ENCODE peak calls at places on chromosome 4, in seven cellular contexts. D is lower lobe of right lung, N is ovary, C is colonic mucosa, J is prostate gland, O is A673, Y is hepatocyte. X is an unnamed sample. For H3K4me1, the result is how much of the 10 kb centered on the place peaks cover.

GRCh38 chr4:8732092-8732491 is 139.5 kb downstream of the CPZ start:
- DNase-seq in D (peak), N (no peak), C (no peak), J (no peak), O (no peak), Y (no peak), X (peak)

GRCh38 chr4:10917475-10918103 is 233.0 kb upstream of the CLNK start:
- DNase-seq in D (no peak), N (no peak), C (peak), J (peak), O (no peak), Y (peak), X (no peak)

GRCh38 chr4:6272863-6273660 is 3.4 kb downstream of the WFS1 start:
- DNase-seq in D (peak), N (peak), C (no peak), J (no peak), O (no peak), Y (peak), X (peak)

GRCh38 chr4:46432923-46433322 is 43.0 kb upstream of the GABRA2 start:
- DNase-seq in D (no peak), N (no peak), C (no peak), J (no peak), O (peak), Y (no peak), X (no peak)

GRCh38 chr4:105060628-105061027 is 86.0 kb upstream of the TET2 start:
- DNase-seq in D (no peak), N (no peak), C (no peak), J (no peak), O (no peak), Y (no peak), X (no peak)

GRCh38 chr4:154205471-154205870 is 286.1 kb downstream of the DCHS2 start:
- DNase-seq in D (no peak), N (no peak), C (no peak), J (no peak), O (no peak), Y (no peak), X (no peak)

GRCh38 chr4:168496834-168497233 is at the start of gene PALLD:
- DNase-seq in D (peak), N (no peak), C (no peak), J (no peak), O (no peak), Y (peak), X (no peak)

GRCh38 chr4:137543198-137543597 is 10.9 kb upstream of the PCDH18 start:
- DNase-seq in D (no peak), N (no peak), C (no peak), J (no peak), O (peak), Y (no peak), X (no peak)

GRCh38 chr4:53273726-53274125 is 92.1 kb downstream of the SCFD2 start:
- DNase-seq in D (no peak), N (no peak), C (no peak), J (no peak), O (no peak), Y (no peak), X (no peak)

GRCh38 chr4:13313856-13314255 is 170.3 kb downstream of the RAB28 start:
- DNase-seq in D (no peak), N (no peak), C (no peak), J (no peak), O (no peak), Y (no peak), X (no peak)

GRCh38 chr4:146029147-146029546 is 90.5 kb upstream of the ZNF827 start:
- DNase-seq in D (no peak), N (no peak), C (no peak), J (no peak), O (no peak), Y (no peak), X (no peak)

GRCh38 chr4:124686279-124686678 is 26.3 kb downstream of the ANKRD50 start:
- DNase-seq in D (no peak), N (no peak), C (no peak), J (no peak), O (peak), Y (no peak), X (no peak)

GRCh38 chr4:168880811-168881595 is 129.1 kb downstream of the CBR4 start:
- DNase-seq in D (no peak), N (no peak), C (no peak), J (no peak), O (no peak), Y (no peak), X (no peak)

GRCh38 chr4:36771411-36772153 is 473.0 kb upstream of the NWD2 start:
- DNase-seq in D (no peak), N (no peak), C (no peak), J (no peak), O (no peak), Y (no peak), X (no peak)

GRCh38 chr4:3516836-3517730 is 15.1 kb downstream of the LRPAP1 start:
- DNase-seq in D (peak), N (peak), C (no peak), J (no peak), O (no peak), Y (no peak), X (peak)

GRCh38 chr4:96193061-96193460 is 353.2 kb downstream of the PDHA2 start:
- DNase-seq in D (no peak), N (no peak), C (no peak), J (no peak), O (no peak), Y (peak), X (no peak)

GRCh38 chr4:141220271-141220654 is 432 bp upstream of the ZNF330 start:
- DNase-seq in D (no peak), N (no peak), C (no peak), J (no peak), O (no peak), Y (no peak), X (no peak)

GRCh38 chr4:136495076-136495475 is 1037.2 kb downstream of the PCDH18 start:
- DNase-seq in D (no peak), N (no peak), C (no peak), J (no peak), O (no peak), Y (no peak), X (no peak)

GRCh38 chr4:89352541-89352940 is 44.9 kb upstream of the GPRIN3 start:
- DNase-seq in D (no peak), N (no peak), C (no peak), J (no peak), O (no peak), Y (no peak), X (no peak)

GRCh38 chr4:48090621-48091020 is 43.4 kb downstream of the TXK start:
- DNase-seq in D (no peak), N (no peak), C (no peak), J (no peak), O (peak), Y (no peak), X (no peak)

GRCh38 chr4:75630174-75630931 is at the start of gene CDKL2:
- DNase-seq in D (peak), N (peak), C (peak), J (peak), O (peak), Y (peak), X (peak)

GRCh38 chr4:110808371-110808878 is 185.5 kb upstream of the PITX2 start:
- DNase-seq in D (no peak), N (no peak), C (no peak), J (no peak), O (peak), Y (no peak), X (no peak)

GRCh38 chr4:42736538-42736937 is 79.6 kb upstream of the ATP8A1 start:
- DNase-seq in D (no peak), N (no peak), C (no peak), J (no peak), O (no peak), Y (no peak), X (no peak)

GRCh38 chr4:25991296-25991695 is 77.3 kb downstream of the SMIM20 start:
- DNase-seq in D (no peak), N (no peak), C (no peak), J (no peak), O (no peak), Y (no peak), X (no peak)

GRCh38 chr4:168811793-168812651 is 198.0 kb downstream of the CBR4 start:
- DNase-seq in D (no peak), N (no peak), C (no peak), J (no peak), O (peak), Y (peak), X (no peak)

GRCh38 chr4:184328022-184328736 is 110.5 kb upstream of the ENPP6 start:
- DNase-seq in D (no peak), N (no peak), C (peak), J (peak), O (no peak), Y (no peak), X (no peak)

DNA sequence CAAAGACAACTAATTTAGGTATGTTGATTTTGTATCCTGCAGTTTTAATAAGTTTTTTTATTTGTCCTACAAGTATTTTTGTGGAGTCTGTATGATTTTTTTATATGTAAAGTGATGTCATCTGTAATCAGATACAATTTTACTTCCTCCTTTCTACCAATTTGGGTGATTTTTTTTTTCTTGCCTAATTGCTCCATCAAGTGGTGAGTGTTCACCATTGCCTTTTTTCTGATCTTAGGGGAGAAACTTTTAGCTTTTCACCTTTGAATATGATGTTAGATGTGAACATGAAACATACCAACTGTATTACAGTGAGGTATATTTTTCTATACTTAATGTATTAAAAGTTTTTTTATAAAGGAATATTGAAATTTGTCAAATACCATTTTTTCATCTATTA is 362.3 kb downstream of the PABPC4L start:
- DNase-seq in D (no peak), N (no peak), C (no peak), J (no peak), O (peak), Y (no peak), X (no peak)
- TF ChIP-seq CTCF in D (no peak), N (no peak), C (no peak), J (no peak), O (no peak), Y (no peak), X (no peak)

GRCh38 chr4:185363251-185363650 is 32.5 kb downstream of the LRP2BP start:
- DNase-seq in D (no peak), N (no peak), C (no peak), J (no peak), O (no peak), Y (no peak), X (no peak)

GRCh38 chr4:185357733-185358440 is 37.8 kb downstream of the LRP2BP start:
- DNase-seq in D (no peak), N (no peak), C (no peak), J (no peak), O (no peak), Y (no peak), X (no peak)

GRCh38 chr4:185358514-185359433 is 37.0 kb downstream of the LRP2BP start:
- DNase-seq in D (no peak), N (no peak), C (no peak), J (peak), O (no peak), Y (no peak), X (no peak)

GRCh38 chr4:185359767-185360446 is 35.8 kb downstream of the LRP2BP start:
- DNase-seq in D (no peak), N (no peak), C (no peak), J (no peak), O (no peak), Y (no peak), X (no peak)

GRCh38 chr4:185361872-185362271 is 33.9 kb downstream of the LRP2BP start:
- DNase-seq in D (no peak), N (no peak), C (no peak), J (no peak), O (no peak), Y (no peak), X (no peak)
- H3K27ac ChIP-seq in D (no peak), N (no peak), C (no peak), J (no peak), O (no peak), Y (no peak), X (no peak)

GRCh38 chr4:80875642-80876041 is 154.9 kb upstream of the BMP3 start:
- DNase-seq in D (no peak), N (no peak), C (no peak), J (no peak), O (no peak), Y (no peak), X (no peak)
- H3K4me1 ChIP-seq in D (under half), N (under half), C (under half), J (under half), O (under half), Y (under half), X (under half)

GRCh38 chr4:113978561-113979156 is 788 bp downstream of the ARSJ start:
- DNase-seq in D (no peak), N (peak), C (no peak), J (peak), O (no peak), Y (peak), X (no peak)

GRCh38 chr4:113979973-113980615 is 647 bp upstream of the ARSJ start:
- DNase-seq in D (no peak), N (no peak), C (no peak), J (no peak), O (no peak), Y (no peak), X (no peak)

GRCh38 chr4:113978105-113978504 is 1.3 kb downstream of the ARSJ start:
- DNase-seq in D (no peak), N (no peak), C (no peak), J (no peak), O (no peak), Y (no peak), X (no peak)

GRCh38 chr4:113976937-113977855 is 2.3 kb downstream of the ARSJ start:
- DNase-seq in D (no peak), N (no peak), C (no peak), J (no peak), O (no peak), Y (no peak), X (no peak)

GRCh38 chr4:113979157-113979972 is at the start of gene ARSJ:
- DNase-seq in D (peak), N (peak), C (peak), J (peak), O (peak), Y (peak), X (peak)
- TF ChIP-seq CTCF in D (no peak), N (no peak), C (no peak), J (no peak), O (peak), Y (no peak), X (no peak)

GRCh38 chr4:122889726-122890125 is 32.7 kb downstream of the NUDT6 start:
- DNase-seq in D (no peak), N (no peak), C (no peak), J (no peak), O (no peak), Y (no peak), X (no peak)
- H3K27ac ChIP-seq in D (no peak), N (no peak), C (no peak), J (no peak), O (no peak), Y (no peak), X (no peak)

GRCh38 chr4:76690906-76691275 is 207.1 kb downstream of the SOWAHB start:
- DNase-seq in D (no peak), N (no peak), C (peak), J (no peak), O (no peak), Y (no peak), X (no peak)

GRCh38 chr4:76689079-76689817 is 208.7 kb downstream of the SOWAHB start:
- DNase-seq in D (peak), N (peak), C (peak), J (peak), O (peak), Y (peak), X (peak)

GRCh38 chr4:76690091-76690905 is 207.6 kb downstream of the SOWAHB start:
- DNase-seq in D (no peak), N (no peak), C (no peak), J (no peak), O (peak), Y (peak), X (no peak)

GRCh38 chr4:76687730-76688441 is 210.1 kb downstream of the SOWAHB start:
- DNase-seq in D (no peak), N (no peak), C (no peak), J (no peak), O (no peak), Y (no peak), X (no peak)

DNA sequence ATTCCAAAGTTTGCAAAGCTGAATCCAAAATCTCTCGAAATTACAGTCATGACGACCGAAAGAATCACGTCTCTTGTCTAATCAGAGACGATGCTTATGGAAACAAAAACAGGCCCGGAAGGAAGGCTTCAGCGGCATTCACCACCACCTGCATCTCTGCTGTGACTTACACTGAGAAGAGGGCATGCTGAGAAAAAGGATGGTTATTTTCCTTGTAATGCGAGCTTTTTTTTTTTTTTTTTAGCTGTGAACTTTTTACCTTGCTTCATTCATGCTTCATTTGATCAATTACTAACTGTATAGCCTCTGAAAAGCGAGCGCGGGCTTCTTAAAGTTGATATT is 209.2 kb downstream of the SOWAHB start:
- DNase-seq in D (no peak), N (no peak), C (no peak), J (peak), O (no peak), Y (no peak), X (no peak)
- H3K4me1 ChIP-seq in D (under half), N (under half), C (under half), J (under half), O (under half), Y (under half), X (under half)

DNA sequence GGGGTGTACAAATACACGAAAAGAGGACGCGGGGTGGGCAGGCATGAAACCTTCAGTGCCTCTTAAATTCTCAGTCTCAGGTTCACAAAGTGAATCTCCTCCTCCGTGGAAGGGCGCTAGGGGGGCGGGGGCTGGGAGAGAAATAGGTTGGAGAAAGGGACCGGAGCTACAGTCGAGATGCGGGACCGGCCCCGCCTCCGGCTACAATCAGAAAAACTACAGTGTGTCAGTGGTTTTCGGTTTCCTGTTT is 3.4 kb downstream of the MAML3 start:
- DNase-seq in D (peak), N (no peak), C (peak), J (peak), O (no peak), Y (no peak), X (no peak)
- TF ChIP-seq CTCF in D (no peak), N (peak), C (no peak), J (no peak), O (no peak), Y (no peak), X (no peak)